ENCODE peak calls at places on chromosomes 1 and 21, in ten cellular contexts. One of them, this sample, is unnamed.

GRCh38 chr1:25549273-25550154 is 6.1 kb downstream of the LDLRAP1 start:
- DNase-seq in H1: no peak
- DNase-seq in HepG2: peak
- DNase-seq in upper lobe of left lung: peak
- DNase-seq in tibial nerve: no peak
- DNase-seq in sigmoid colon: peak
- DNase-seq in ovary: no peak
- DNase-seq in A549: no peak
- DNase-seq in stomach: peak
- DNase-seq in suprapubic skin: no peak
- DNase-seq in this sample: peak

GRCh38 chr1:18945401-18945849 is 11.1 kb downstream of the IFFO2 start:
- DNase-seq in H1: peak
- DNase-seq in HepG2: no peak
- DNase-seq in upper lobe of left lung: no peak
- DNase-seq in tibial nerve: no peak
- DNase-seq in sigmoid colon: peak
- DNase-seq in ovary: no peak
- DNase-seq in A549: no peak
- DNase-seq in stomach: no peak
- DNase-seq in suprapubic skin: no peak
- DNase-seq in this sample: peak

GRCh38 chr1:168157638-168158037 is 20.9 kb upstream of the GPR161 start:
- DNase-seq in H1: no peak
- DNase-seq in HepG2: no peak
- DNase-seq in upper lobe of left lung: no peak
- DNase-seq in tibial nerve: no peak
- DNase-seq in sigmoid colon: no peak
- DNase-seq in ovary: no peak
- DNase-seq in A549: no peak
- DNase-seq in stomach: no peak
- DNase-seq in suprapubic skin: no peak
- DNase-seq in this sample: no peak

GRCh38 chr1:50971748-50972305 is 1.8 kb downstream of the CDKN2C start:
- DNase-seq in H1: no peak
- DNase-seq in HepG2: no peak
- DNase-seq in upper lobe of left lung: no peak
- DNase-seq in tibial nerve: no peak
- DNase-seq in sigmoid colon: no peak
- DNase-seq in ovary: no peak
- DNase-seq in A549: no peak
- DNase-seq in stomach: no peak
- DNase-seq in suprapubic skin: no peak
- DNase-seq in this sample: no peak

GRCh38 chr1:155177918-155178281 is 4.3 kb downstream of the TRIM46 start:
- DNase-seq in H1: no peak
- DNase-seq in HepG2: no peak
- DNase-seq in upper lobe of left lung: peak
- DNase-seq in tibial nerve: no peak
- DNase-seq in sigmoid colon: no peak
- DNase-seq in ovary: peak
- DNase-seq in A549: no peak
- DNase-seq in stomach: peak
- DNase-seq in suprapubic skin: peak
- DNase-seq in this sample: no peak

GRCh38 chr1:205632374-205633169 is 761 bp upstream of the ELK4 start:
- DNase-seq in H1: no peak
- DNase-seq in HepG2: no peak
- DNase-seq in upper lobe of left lung: no peak
- DNase-seq in tibial nerve: no peak
- DNase-seq in sigmoid colon: no peak
- DNase-seq in ovary: no peak
- DNase-seq in A549: no peak
- DNase-seq in stomach: no peak
- DNase-seq in suprapubic skin: no peak
- DNase-seq in this sample: no peak

GRCh38 chr1:16677552-16678423 is 11.0 kb upstream of the RNU1-3 start:
- DNase-seq in H1: peak
- DNase-seq in HepG2: peak
- DNase-seq in upper lobe of left lung: peak
- DNase-seq in tibial nerve: no peak
- DNase-seq in sigmoid colon: no peak
- DNase-seq in ovary: peak
- DNase-seq in A549: peak
- DNase-seq in stomach: no peak
- DNase-seq in suprapubic skin: peak
- DNase-seq in this sample: peak

GRCh38 chr1:43545686-43546387 is 15.2 kb downstream of the PTPRF start:
- DNase-seq in H1: peak
- DNase-seq in HepG2: peak
- DNase-seq in upper lobe of left lung: no peak
- DNase-seq in tibial nerve: peak
- DNase-seq in sigmoid colon: no peak
- DNase-seq in ovary: peak
- DNase-seq in A549: peak
- DNase-seq in stomach: peak
- DNase-seq in suprapubic skin: no peak
- DNase-seq in this sample: peak

GRCh38 chr21:34524671-34525601 is 12.9 kb upstream of the KCNE1 start:
- DNase-seq in H1: peak
- DNase-seq in HepG2: no peak
- DNase-seq in upper lobe of left lung: no peak
- DNase-seq in tibial nerve: no peak
- DNase-seq in sigmoid colon: peak
- DNase-seq in ovary: no peak
- DNase-seq in A549: no peak
- DNase-seq in stomach: no peak
- DNase-seq in suprapubic skin: no peak
- DNase-seq in this sample: no peak

GRCh38 chr1:18991585-18991984 is 35.1 kb upstream of the IFFO2 start:
- DNase-seq in H1: no peak
- DNase-seq in HepG2: no peak
- DNase-seq in upper lobe of left lung: no peak
- DNase-seq in tibial nerve: no peak
- DNase-seq in sigmoid colon: peak
- DNase-seq in ovary: no peak
- DNase-seq in A549: no peak
- DNase-seq in stomach: no peak
- DNase-seq in suprapubic skin: no peak
- DNase-seq in this sample: no peak

GRCh38 chr21:45869121-45870007 is 112.2 kb upstream of the COL6A1 start:
- DNase-seq in H1: no peak
- DNase-seq in HepG2: no peak
- DNase-seq in upper lobe of left lung: peak
- DNase-seq in tibial nerve: no peak
- DNase-seq in sigmoid colon: peak
- DNase-seq in ovary: no peak
- DNase-seq in A549: no peak
- DNase-seq in stomach: peak
- DNase-seq in suprapubic skin: no peak
- DNase-seq in this sample: no peak

GRCh38 chr1:64112281-64112680 is 91.1 kb upstream of the UBE2U start:
- DNase-seq in H1: no peak
- DNase-seq in HepG2: no peak
- DNase-seq in upper lobe of left lung: no peak
- DNase-seq in tibial nerve: no peak
- DNase-seq in sigmoid colon: no peak
- DNase-seq in ovary: no peak
- DNase-seq in A549: peak
- DNase-seq in stomach: no peak
- DNase-seq in suprapubic skin: no peak
- DNase-seq in this sample: no peak

GRCh38 chr1:29415156-29415830 is 179.0 kb downstream of the PTPRU start:
- DNase-seq in H1: peak
- DNase-seq in HepG2: peak
- DNase-seq in upper lobe of left lung: peak
- DNase-seq in tibial nerve: no peak
- DNase-seq in sigmoid colon: no peak
- DNase-seq in ovary: no peak
- DNase-seq in A549: peak
- DNase-seq in stomach: no peak
- DNase-seq in suprapubic skin: no peak
- DNase-seq in this sample: no peak

GRCh38 chr1:73611681-73612080 is 586.3 kb downstream of the LRRIQ3 start:
- DNase-seq in H1: no peak
- DNase-seq in HepG2: no peak
- DNase-seq in upper lobe of left lung: no peak
- DNase-seq in tibial nerve: no peak
- DNase-seq in sigmoid colon: no peak
- DNase-seq in ovary: no peak
- DNase-seq in A549: no peak
- DNase-seq in stomach: no peak
- DNase-seq in suprapubic skin: no peak
- DNase-seq in this sample: no peak

GRCh38 chr1:151972533-151973270 is 21.0 kb downstream of the S100A10 start:
- DNase-seq in H1: no peak
- DNase-seq in HepG2: no peak
- DNase-seq in upper lobe of left lung: no peak
- DNase-seq in tibial nerve: no peak
- DNase-seq in sigmoid colon: peak
- DNase-seq in ovary: no peak
- DNase-seq in A549: peak
- DNase-seq in stomach: peak
- DNase-seq in suprapubic skin: no peak
- DNase-seq in this sample: peak

DNA sequence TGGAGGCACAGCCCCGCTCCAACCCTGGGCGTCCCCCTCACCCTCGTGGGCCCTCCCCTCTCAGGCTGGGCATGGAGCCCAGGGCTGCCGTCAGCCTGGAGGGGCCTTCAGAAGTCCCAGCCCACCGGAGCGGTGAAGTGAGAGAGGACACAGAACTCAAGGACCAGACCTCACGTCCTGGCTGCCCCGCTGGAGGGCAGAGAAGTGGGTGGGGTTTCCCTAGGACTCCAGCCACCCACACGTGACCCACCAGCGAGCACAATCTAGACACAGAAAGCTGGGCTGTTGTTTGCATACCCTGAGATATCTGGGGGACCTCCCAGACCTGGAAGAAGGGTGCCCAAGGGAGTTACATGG is 59.2 kb downstream of the CASZ1 start:
- DNase-seq in H1: no peak
- DNase-seq in HepG2: no peak
- DNase-seq in upper lobe of left lung: peak
- DNase-seq in tibial nerve: no peak
- DNase-seq in sigmoid colon: no peak
- DNase-seq in ovary: no peak
- DNase-seq in A549: no peak
- DNase-seq in stomach: peak
- DNase-seq in suprapubic skin: no peak
- DNase-seq in this sample: no peak
- TF ChIP-seq EP300 in H1: no peak
- TF ChIP-seq EP300 in HepG2: no peak
- TF ChIP-seq EP300 in upper lobe of left lung: no peak
- TF ChIP-seq EP300 in tibial nerve: no peak
- TF ChIP-seq EP300 in sigmoid colon: no peak
- TF ChIP-seq EP300 in ovary: no peak
- TF ChIP-seq EP300 in A549: no peak
- TF ChIP-seq EP300 in stomach: no peak
- TF ChIP-seq EP300 in suprapubic skin: no peak
- TF ChIP-seq EP300 in this sample: no peak

DNA sequence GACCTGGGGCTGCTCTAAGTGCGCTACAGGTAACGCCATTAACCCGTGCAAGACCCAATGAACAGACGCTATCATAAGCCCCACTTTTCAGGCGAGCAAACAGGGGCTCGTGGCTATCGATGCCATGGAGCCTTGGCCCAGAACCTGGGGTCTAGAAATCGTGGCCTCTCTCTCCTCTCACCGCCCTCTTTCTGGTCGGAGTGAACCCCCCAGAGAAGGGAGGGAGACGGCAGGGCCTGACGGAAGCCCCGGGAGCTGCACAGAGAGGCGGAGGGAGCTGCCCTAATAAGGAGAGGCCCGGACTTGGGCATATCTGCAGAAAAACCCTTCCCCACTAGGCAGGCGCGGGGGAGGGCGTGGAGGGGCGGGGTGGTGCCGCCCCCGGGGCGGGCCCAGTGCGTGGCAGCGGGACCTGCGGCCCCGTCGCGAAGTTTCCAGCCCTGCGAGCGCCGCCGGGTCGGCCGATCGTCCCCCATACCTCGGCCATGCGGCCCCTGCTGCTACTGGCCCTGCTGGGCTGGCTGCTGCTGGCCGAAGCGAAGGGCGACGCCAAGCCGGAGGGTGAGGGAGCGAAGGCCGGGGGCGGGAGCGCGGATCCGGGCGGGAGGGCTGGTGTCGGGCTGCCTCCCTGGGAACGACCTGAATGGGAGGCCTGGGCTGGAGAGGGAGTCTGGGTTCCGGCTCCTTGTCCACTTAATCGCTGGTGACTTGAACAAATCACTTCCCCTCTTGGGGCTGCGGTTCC is at the start of gene PLOD1:
- DNase-seq in H1: peak
- DNase-seq in HepG2: peak
- DNase-seq in upper lobe of left lung: peak
- DNase-seq in tibial nerve: peak
- DNase-seq in sigmoid colon: peak
- DNase-seq in ovary: peak
- DNase-seq in A549: peak
- DNase-seq in stomach: peak
- DNase-seq in suprapubic skin: peak
- DNase-seq in this sample: peak
- TF ChIP-seq EP300 in H1: no peak
- TF ChIP-seq EP300 in HepG2: no peak
- TF ChIP-seq EP300 in upper lobe of left lung: no peak
- TF ChIP-seq EP300 in tibial nerve: peak
- TF ChIP-seq EP300 in sigmoid colon: no peak
- TF ChIP-seq EP300 in ovary: no peak
- TF ChIP-seq EP300 in A549: no peak
- TF ChIP-seq EP300 in stomach: no peak
- TF ChIP-seq EP300 in suprapubic skin: no peak
- TF ChIP-seq EP300 in this sample: no peak

DNA sequence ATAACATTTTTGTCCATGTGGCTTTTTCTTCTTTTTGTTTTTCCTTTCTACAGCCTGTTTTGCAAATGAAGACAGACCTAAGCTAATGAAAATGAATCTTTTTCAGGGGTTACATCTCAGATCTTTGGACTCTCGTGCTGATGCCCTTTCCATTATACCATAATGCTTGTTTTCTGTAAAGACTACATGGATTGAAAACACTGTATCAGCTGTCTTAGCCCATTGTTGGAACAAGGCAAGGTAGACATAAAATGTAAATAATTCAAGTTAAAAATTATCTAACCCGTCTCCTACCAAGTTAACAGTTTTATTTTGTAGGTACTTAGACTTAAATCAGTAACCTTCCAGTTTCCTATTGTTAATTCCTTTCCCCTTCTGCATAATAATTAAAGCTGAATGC is 44.9 kb downstream of the RPRD2 start:
- DNase-seq in H1: no peak
- DNase-seq in HepG2: no peak
- DNase-seq in upper lobe of left lung: no peak
- DNase-seq in tibial nerve: no peak
- DNase-seq in sigmoid colon: no peak
- DNase-seq in ovary: no peak
- DNase-seq in A549: no peak
- DNase-seq in stomach: no peak
- DNase-seq in suprapubic skin: no peak
- DNase-seq in this sample: no peak
- TF ChIP-seq EP300 in H1: no peak
- TF ChIP-seq EP300 in HepG2: no peak
- TF ChIP-seq EP300 in upper lobe of left lung: no peak
- TF ChIP-seq EP300 in tibial nerve: no peak
- TF ChIP-seq EP300 in sigmoid colon: no peak
- TF ChIP-seq EP300 in ovary: no peak
- TF ChIP-seq EP300 in A549: no peak
- TF ChIP-seq EP300 in stomach: no peak
- TF ChIP-seq EP300 in suprapubic skin: no peak
- TF ChIP-seq EP300 in this sample: no peak

GRCh38 chr1:211343607-211344334 is 17.1 kb downstream of the TRAF5 start:
- DNase-seq in H1: no peak
- DNase-seq in HepG2: no peak
- DNase-seq in upper lobe of left lung: no peak
- DNase-seq in tibial nerve: no peak
- DNase-seq in sigmoid colon: no peak
- DNase-seq in ovary: no peak
- DNase-seq in A549: no peak
- DNase-seq in stomach: no peak
- DNase-seq in suprapubic skin: no peak
- DNase-seq in this sample: no peak
- TF ChIP-seq EP300 in H1: no peak
- TF ChIP-seq EP300 in HepG2: no peak
- TF ChIP-seq EP300 in upper lobe of left lung: no peak
- TF ChIP-seq EP300 in tibial nerve: no peak
- TF ChIP-seq EP300 in sigmoid colon: no peak
- TF ChIP-seq EP300 in ovary: no peak
- TF ChIP-seq EP300 in A549: no peak
- TF ChIP-seq EP300 in stomach: no peak
- TF ChIP-seq EP300 in suprapubic skin: no peak
- TF ChIP-seq EP300 in this sample: no peak